ENCODE peak calls at places on chromosome 13, in seven cellular contexts. W is mammary epithelial cell, P is HL-60, K is thoracic aorta, A is psoas muscle, F is A549, Z is PC-3. X is an unnamed sample.

GRCh38 chr13:85535306-85535705 is 263.9 kb downstream of the SLITRK6 start:
- DNase-seq in W (no peak), P (no peak), K (no peak), A (no peak), F (no peak), Z (no peak), X (no peak)

GRCh38 chr13:114017028-114017630 is 43.3 kb upstream of the C13orf46 start:
- DNase-seq in W (no peak), P (no peak), K (no peak), A (no peak), F (peak), Z (peak), X (peak)

GRCh38 chr13:97125051-97125809 is 96.9 kb upstream of the MBNL2 start:
- DNase-seq in W (peak), P (no peak), K (no peak), A (peak), F (no peak), Z (peak), X (peak)

GRCh38 chr13:80612804-80613203 is 271.9 kb upstream of the SPRY2 start:
- DNase-seq in W (no peak), P (no peak), K (no peak), A (no peak), F (no peak), Z (no peak), X (no peak)

GRCh38 chr13:44819245-44819644 is 170.0 kb downstream of the NUFIP1 start:
- DNase-seq in W (peak), P (no peak), K (no peak), A (no peak), F (peak), Z (peak), X (peak)

GRCh38 chr13:20422362-20422761 is 103.3 kb downstream of the CRYL1 start:
- DNase-seq in W (no peak), P (no peak), K (no peak), A (no peak), F (no peak), Z (no peak), X (no peak)

GRCh38 chr13:37395544-37395943 is 203.0 kb downstream of the POSTN start:
- DNase-seq in W (no peak), P (no peak), K (no peak), A (no peak), F (no peak), Z (no peak), X (no peak)

GRCh38 chr13:58855283-58855682 is 1223.7 kb downstream of the PCDH17 start:
- DNase-seq in W (no peak), P (no peak), K (no peak), A (no peak), F (no peak), Z (peak), X (peak)

GRCh38 chr13:32577032-32577431 is 9.2 kb upstream of the PDS5B start:
- DNase-seq in W (no peak), P (no peak), K (no peak), A (no peak), F (no peak), Z (no peak), X (no peak)

GRCh38 chr13:77701305-77701704 is 3.8 kb downstream of the SLAIN1 start:
- DNase-seq in W (no peak), P (no peak), K (no peak), A (no peak), F (no peak), Z (peak), X (no peak)

GRCh38 chr13:46964789-46965527 is 68.1 kb upstream of the HTR2A start:
- DNase-seq in W (peak), P (no peak), K (no peak), A (no peak), F (no peak), Z (peak), X (peak)

GRCh38 chr13:105918842-105919741 is 616.4 kb downstream of the EFNB2 start:
- DNase-seq in W (peak), P (no peak), K (no peak), A (no peak), F (peak), Z (peak), X (peak)

GRCh38 chr13:44263920-44264610 is 109.6 kb upstream of the SERP2 start:
- DNase-seq in W (peak), P (no peak), K (no peak), A (no peak), F (no peak), Z (no peak), X (peak)

GRCh38 chr13:34884366-34884765 is 57.7 kb upstream of the NBEA start:
- DNase-seq in W (no peak), P (no peak), K (no peak), A (no peak), F (no peak), Z (no peak), X (no peak)

GRCh38 chr13:110017379-110017778 is 231.0 kb upstream of the IRS2 start:
- DNase-seq in W (peak), P (no peak), K (no peak), A (no peak), F (peak), Z (peak), X (peak)

GRCh38 chr13:24192036-24192810 is 31.7 kb downstream of the SPATA13 start:
- DNase-seq in W (no peak), P (no peak), K (no peak), A (no peak), F (no peak), Z (no peak), X (no peak)

GRCh38 chr13:110756268-110756667 is 42.8 kb downstream of the ING1 start:
- DNase-seq in W (no peak), P (no peak), K (no peak), A (no peak), F (no peak), Z (no peak), X (peak)

GRCh38 chr13:68232351-68233130 is 1002.4 kb upstream of the PCDH9 start:
- DNase-seq in W (peak), P (no peak), K (no peak), A (no peak), F (no peak), Z (no peak), X (peak)

GRCh38 chr13:91845612-91846011 is 447.2 kb downstream of the GPC5 start:
- DNase-seq in W (no peak), P (no peak), K (no peak), A (no peak), F (no peak), Z (no peak), X (no peak)

GRCh38 chr13:21069561-21070004 is 8.2 kb upstream of the LATS2 start:
- DNase-seq in W (peak), P (peak), K (no peak), A (no peak), F (peak), Z (peak), X (peak)

GRCh38 chr13:114119196-114119595 is 13.2 kb downstream of the RASA3 start:
- DNase-seq in W (peak), P (no peak), K (no peak), A (peak), F (peak), Z (peak), X (peak)

GRCh38 chr13:66974889-66975288 is 255.2 kb downstream of the PCDH9 start:
- DNase-seq in W (no peak), P (no peak), K (no peak), A (no peak), F (no peak), Z (no peak), X (no peak)

GRCh38 chr13:94251801-94252200 is 227.7 kb downstream of the DCT start:
- DNase-seq in W (no peak), P (no peak), K (no peak), A (peak), F (no peak), Z (no peak), X (peak)

GRCh38 chr13:67063036-67063435 is 167.1 kb downstream of the PCDH9 start:
- DNase-seq in W (peak), P (no peak), K (no peak), A (no peak), F (no peak), Z (no peak), X (no peak)

GRCh38 chr13:67662997-67663396 is 432.9 kb upstream of the PCDH9 start:
- DNase-seq in W (no peak), P (no peak), K (no peak), A (no peak), F (no peak), Z (no peak), X (no peak)

GRCh38 chr13:69579351-69579750 is 528.3 kb upstream of the ATXN8OS start:
- DNase-seq in W (peak), P (no peak), K (no peak), A (no peak), F (no peak), Z (peak), X (no peak)

GRCh38 chr13:40608308-40608707 is 58.1 kb downstream of the FOXO1 start:
- DNase-seq in W (no peak), P (no peak), K (no peak), A (no peak), F (no peak), Z (no peak), X (no peak)

GRCh38 chr13:20178156-20178555 is 14.6 kb downstream of the GJB2 start:
- DNase-seq in W (peak), P (no peak), K (no peak), A (no peak), F (no peak), Z (no peak), X (no peak)

GRCh38 chr13:77749481-77749880 is 52.0 kb downstream of the SLAIN1 start:
- DNase-seq in W (no peak), P (no peak), K (no peak), A (no peak), F (no peak), Z (no peak), X (no peak)

GRCh38 chr13:113550453-113550852 is 34.1 kb upstream of the TFDP1 start:
- DNase-seq in W (no peak), P (no peak), K (no peak), A (no peak), F (no peak), Z (no peak), X (no peak)

GRCh38 chr13:24348385-24348784 is 39.0 kb downstream of the C1QTNF9 start:
- DNase-seq in W (no peak), P (no peak), K (no peak), A (no peak), F (no peak), Z (peak), X (no peak)

GRCh38 chr13:109547942-109548860 is 238.2 kb downstream of the IRS2 start:
- DNase-seq in W (no peak), P (no peak), K (no peak), A (no peak), F (no peak), Z (no peak), X (no peak)

GRCh38 chr13:20939662-20940061 is 37.1 kb upstream of the XPO4 start:
- DNase-seq in W (no peak), P (no peak), K (no peak), A (peak), F (no peak), Z (no peak), X (no peak)

GRCh38 chr13:40126301-40127085 is 471.0 kb downstream of the COG6 start:
- DNase-seq in W (no peak), P (no peak), K (no peak), A (no peak), F (no peak), Z (no peak), X (no peak)

GRCh38 chr13:65911546-65912193 is 1318.5 kb downstream of the PCDH9 start:
- DNase-seq in W (no peak), P (no peak), K (no peak), A (no peak), F (no peak), Z (no peak), X (no peak)

GRCh38 chr13:98482476-98483444 is 94.1 kb downstream of the STK24 start:
- DNase-seq in W (peak), P (no peak), K (no peak), A (peak), F (no peak), Z (no peak), X (peak)

GRCh38 chr13:110458017-110458416 is 103.5 kb downstream of the RAB20 start:
- DNase-seq in W (no peak), P (no peak), K (no peak), A (no peak), F (no peak), Z (no peak), X (no peak)

GRCh38 chr13:107883561-107884175 is 331.7 kb downstream of the LIG4 start:
- DNase-seq in W (peak), P (no peak), K (no peak), A (no peak), F (no peak), Z (peak), X (peak)

GRCh38 chr13:33205804-33206221 is 79.7 kb downstream of the STARD13 start:
- DNase-seq in W (no peak), P (no peak), K (no peak), A (no peak), F (no peak), Z (no peak), X (peak)

DNA sequence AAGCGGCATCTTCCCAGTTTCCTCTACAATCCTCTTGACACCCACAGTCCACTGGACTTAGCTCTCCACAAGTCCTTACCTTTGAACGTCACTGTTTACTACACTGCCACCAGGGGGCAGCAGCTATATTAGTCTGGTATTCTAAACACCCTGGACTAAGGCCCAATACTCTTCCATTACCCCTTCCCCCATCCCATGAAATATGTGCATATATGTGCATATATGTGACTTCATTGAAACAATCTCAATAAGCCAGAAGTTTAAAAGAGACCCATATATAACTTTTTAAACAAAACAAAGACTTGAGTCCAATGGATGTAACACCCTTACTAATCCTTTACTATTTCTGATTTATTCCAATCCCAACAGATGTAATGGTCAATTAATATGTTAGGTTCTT is 15.5 kb downstream of the GGACT start:
- DNase-seq in W (peak), P (peak), K (no peak), A (peak), F (peak), Z (peak), X (peak)
- TF ChIP-seq CTCF in W (peak), P (peak), K (peak), A (peak), F (peak), Z (peak), X (peak)

GRCh38 chr13:29901714-29902631 is 51.6 kb upstream of the UBL3 start:
- DNase-seq in W (peak), P (no peak), K (no peak), A (peak), F (no peak), Z (peak), X (peak)
- H3K4me3 ChIP-seq in W (no peak), P (no peak), K (no peak), A (no peak), F (no peak), Z (no peak), X (no peak)

GRCh38 chr13:42997381-42997780 is 5.3 kb upstream of the EPSTI1 start:
- DNase-seq in W (no peak), P (no peak), K (no peak), A (no peak), F (no peak), Z (no peak), X (peak)

GRCh38 chr13:42999491-42999890 is 7.5 kb upstream of the EPSTI1 start:
- DNase-seq in W (no peak), P (no peak), K (no peak), A (no peak), F (no peak), Z (no peak), X (no peak)

GRCh38 chr13:42994878-42995277 is 2.8 kb upstream of the EPSTI1 start:
- DNase-seq in W (no peak), P (no peak), K (no peak), A (no peak), F (no peak), Z (no peak), X (no peak)

GRCh38 chr13:42992585-42993122 is 613 bp upstream of the EPSTI1 start:
- DNase-seq in W (no peak), P (no peak), K (no peak), A (no peak), F (no peak), Z (no peak), X (no peak)

GRCh38 chr13:42996584-42996983 is 4.5 kb upstream of the EPSTI1 start:
- DNase-seq in W (peak), P (peak), K (no peak), A (no peak), F (peak), Z (peak), X (peak)
- H3K27ac ChIP-seq in W (peak), P (no peak), K (no peak), A (no peak), F (peak), Z (peak), X (peak)

GRCh38 chr13:101474419-101474957 is 22.0 kb downstream of the ITGBL1 start:
- DNase-seq in W (no peak), P (no peak), K (no peak), A (no peak), F (no peak), Z (peak), X (peak)
- TF ChIP-seq CTCF in W (peak), P (no peak), K (peak), A (no peak), F (peak), Z (peak), X (peak)

GRCh38 chr13:29934531-29935308 is 84.3 kb upstream of the UBL3 start:
- DNase-seq in W (no peak), P (no peak), K (no peak), A (no peak), F (no peak), Z (peak), X (no peak)
- H3K4me3 ChIP-seq in W (no peak), P (no peak), K (no peak), A (no peak), F (no peak), Z (no peak), X (no peak)

DNA sequence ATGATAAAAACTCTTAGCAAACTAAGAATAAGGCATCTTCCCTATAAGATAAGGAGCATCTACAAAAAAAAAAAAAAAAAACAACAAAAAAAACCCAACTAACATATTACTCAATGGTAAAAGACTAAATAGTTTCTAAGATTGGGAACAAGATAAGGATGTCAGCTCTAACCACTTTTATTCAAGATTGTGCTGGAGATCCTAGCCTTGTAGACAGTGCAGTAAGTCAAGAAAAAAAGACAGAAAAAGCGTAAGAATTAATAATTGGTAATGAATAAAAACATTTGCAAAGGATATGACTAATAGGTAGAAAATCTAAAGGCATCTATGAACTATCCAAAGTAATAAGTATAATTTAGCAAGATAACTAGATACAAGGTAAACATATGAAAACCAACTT is 33.0 kb downstream of the ZIC2 start:
- DNase-seq in W (peak), P (no peak), K (no peak), A (no peak), F (no peak), Z (no peak), X (no peak)
- H3K27ac ChIP-seq in W (no peak), P (no peak), K (no peak), A (no peak), F (no peak), Z (no peak), X (no peak)

X was measured in brain microvascular endothelial cell.